ENCODE peak calls at places on chromosomes 7 and 10, in six cellular contexts. One of them, this sample, is unnamed.

GRCh38 chr10:21496285-21497176 is 29.0 kb downstream of the SKIDA1 start:
- DNase-seq in left ventricle myocardium inferior: peak
- DNase-seq in cardiac fibroblast: peak
- DNase-seq in HFF-Myc: no peak
- DNase-seq in fibroblast of lung: peak
- DNase-seq in uterus: peak
- DNase-seq in this sample: no peak

GRCh38 chr7:99558306-99559275 is at the start of gene ZNF655:
- DNase-seq in HFF-Myc: no peak
- DNase-seq in fibroblast of lung: peak
- DNase-seq in left ventricle myocardium inferior: peak
- DNase-seq in uterus: peak
- DNase-seq in cardiac fibroblast: peak
- DNase-seq in this sample: peak

GRCh38 chr7:12683678-12684077 is 3.8 kb upstream of the ARL4A start:
- DNase-seq in cardiac fibroblast: peak
- DNase-seq in fibroblast of lung: no peak
- DNase-seq in HFF-Myc: no peak
- DNase-seq in uterus: no peak
- DNase-seq in left ventricle myocardium inferior: no peak
- DNase-seq in this sample: no peak

GRCh38 chr10:1869861-1870260 is 132.5 kb upstream of the ADARB2 start:
- DNase-seq in HFF-Myc: no peak
- DNase-seq in cardiac fibroblast: no peak
- DNase-seq in fibroblast of lung: no peak
- DNase-seq in left ventricle myocardium inferior: no peak
- DNase-seq in uterus: no peak
- DNase-seq in this sample: no peak

GRCh38 chr7:128263420-128263819 is 22.3 kb downstream of the LEP start:
- DNase-seq in HFF-Myc: no peak
- DNase-seq in cardiac fibroblast: no peak
- DNase-seq in fibroblast of lung: no peak
- DNase-seq in left ventricle myocardium inferior: no peak
- DNase-seq in uterus: no peak
- DNase-seq in this sample: no peak

GRCh38 chr10:78582540-78582939 is 486.2 kb upstream of the ZMIZ1 start:
- DNase-seq in fibroblast of lung: no peak
- DNase-seq in uterus: peak
- DNase-seq in HFF-Myc: no peak
- DNase-seq in cardiac fibroblast: no peak
- DNase-seq in left ventricle myocardium inferior: no peak
- DNase-seq in this sample: no peak

GRCh38 chr7:157471259-157472125 is 134.7 kb downstream of the DNAJB6 start:
- DNase-seq in uterus: no peak
- DNase-seq in HFF-Myc: no peak
- DNase-seq in left ventricle myocardium inferior: no peak
- DNase-seq in fibroblast of lung: no peak
- DNase-seq in cardiac fibroblast: no peak
- DNase-seq in this sample: no peak

GRCh38 chr7:142516038-142516501 is 233.2 kb upstream of the PRSS1 start:
- DNase-seq in fibroblast of lung: peak
- DNase-seq in left ventricle myocardium inferior: no peak
- DNase-seq in cardiac fibroblast: peak
- DNase-seq in HFF-Myc: peak
- DNase-seq in uterus: no peak
- DNase-seq in this sample: peak

GRCh38 chr10:91540714-91541113 is 92.2 kb downstream of the PPP1R3C start:
- DNase-seq in HFF-Myc: no peak
- DNase-seq in uterus: no peak
- DNase-seq in cardiac fibroblast: no peak
- DNase-seq in left ventricle myocardium inferior: no peak
- DNase-seq in fibroblast of lung: peak
- DNase-seq in this sample: no peak

GRCh38 chr10:117226813-117227451 is 14.0 kb upstream of the SLC18A2 start:
- DNase-seq in cardiac fibroblast: peak
- DNase-seq in fibroblast of lung: no peak
- DNase-seq in left ventricle myocardium inferior: no peak
- DNase-seq in uterus: no peak
- DNase-seq in HFF-Myc: no peak
- DNase-seq in this sample: no peak

GRCh38 chr10:4807803-4808507 is 18.1 kb upstream of the AKR1E2 start:
- DNase-seq in uterus: no peak
- DNase-seq in left ventricle myocardium inferior: no peak
- DNase-seq in cardiac fibroblast: peak
- DNase-seq in HFF-Myc: peak
- DNase-seq in fibroblast of lung: peak
- DNase-seq in this sample: peak

GRCh38 chr10:43120948-43121290 is 17.3 kb upstream of the CSGALNACT2 start:
- DNase-seq in uterus: no peak
- DNase-seq in cardiac fibroblast: no peak
- DNase-seq in left ventricle myocardium inferior: no peak
- DNase-seq in HFF-Myc: no peak
- DNase-seq in fibroblast of lung: peak
- DNase-seq in this sample: no peak

GRCh38 chr10:32530231-32530630 is 84.3 kb downstream of the CCDC7 start:
- DNase-seq in uterus: no peak
- DNase-seq in left ventricle myocardium inferior: no peak
- DNase-seq in cardiac fibroblast: no peak
- DNase-seq in HFF-Myc: no peak
- DNase-seq in fibroblast of lung: no peak
- DNase-seq in this sample: no peak

GRCh38 chr7:64431838-64432237 is 118.1 kb downstream of the ZNF736 start:
- DNase-seq in left ventricle myocardium inferior: no peak
- DNase-seq in uterus: no peak
- DNase-seq in fibroblast of lung: no peak
- DNase-seq in cardiac fibroblast: no peak
- DNase-seq in HFF-Myc: no peak
- DNase-seq in this sample: no peak
- TF ChIP-seq CTCF in left ventricle myocardium inferior: no peak
- TF ChIP-seq CTCF in uterus: no peak
- TF ChIP-seq CTCF in fibroblast of lung: no peak
- TF ChIP-seq CTCF in cardiac fibroblast: no peak
- TF ChIP-seq CTCF in HFF-Myc: no peak
- TF ChIP-seq CTCF in this sample: no peak

GRCh38 chr7:51317582-51317910 is 937 bp upstream of the COBL start:
- DNase-seq in cardiac fibroblast: no peak
- DNase-seq in fibroblast of lung: no peak
- DNase-seq in left ventricle myocardium inferior: no peak
- DNase-seq in uterus: no peak
- DNase-seq in HFF-Myc: no peak
- DNase-seq in this sample: no peak
- H3K4me3 ChIP-seq in cardiac fibroblast: no peak
- H3K4me3 ChIP-seq in fibroblast of lung: no peak
- H3K4me3 ChIP-seq in left ventricle myocardium inferior: peak
- H3K4me3 ChIP-seq in uterus: no peak
- H3K4me3 ChIP-seq in HFF-Myc: no peak
- H3K4me3 ChIP-seq in this sample: no peak

GRCh38 chr7:148021507-148022045 is 569.0 kb upstream of the C7orf33 start:
- DNase-seq in HFF-Myc: no peak
- DNase-seq in fibroblast of lung: no peak
- DNase-seq in left ventricle myocardium inferior: no peak
- DNase-seq in cardiac fibroblast: no peak
- DNase-seq in uterus: no peak
- DNase-seq in this sample: no peak
- TF ChIP-seq CTCF in HFF-Myc: no peak
- TF ChIP-seq CTCF in fibroblast of lung: no peak
- TF ChIP-seq CTCF in left ventricle myocardium inferior: no peak
- TF ChIP-seq CTCF in cardiac fibroblast: no peak
- TF ChIP-seq CTCF in uterus: no peak
- TF ChIP-seq CTCF in this sample: no peak

GRCh38 chr7:100705753-100706671 is at the start of gene POP7:
- DNase-seq in cardiac fibroblast: peak
- DNase-seq in fibroblast of lung: peak
- DNase-seq in left ventricle myocardium inferior: peak
- DNase-seq in uterus: peak
- DNase-seq in HFF-Myc: peak
- DNase-seq in this sample: peak
- H3K4me3 ChIP-seq in cardiac fibroblast: peak
- H3K4me3 ChIP-seq in fibroblast of lung: peak
- H3K4me3 ChIP-seq in left ventricle myocardium inferior: peak
- H3K4me3 ChIP-seq in uterus: peak
- H3K4me3 ChIP-seq in HFF-Myc: peak
- H3K4me3 ChIP-seq in this sample: peak